ENCODE peak calls at places on chromosomes 11 and 22, in eight cellular contexts. One of them, this sample, is unnamed. For H3K4me1, the result is how much of the 10 kb centered on the place peaks cover.

GRCh38 chr22:43811777-43812148 is 342 bp downstream of the EFCAB6 start:
- DNase-seq in body of pancreas: no peak
- DNase-seq in vagina: peak
- DNase-seq in esophagus squamous epithelium: no peak
- DNase-seq in heart left ventricle: no peak
- DNase-seq in transverse colon: peak
- DNase-seq in A549: no peak
- DNase-seq in adrenal gland: peak
- DNase-seq in this sample: no peak

GRCh38 chr11:78638704-78639380 is 64.2 kb upstream of the NARS2 start:
- DNase-seq in body of pancreas: no peak
- DNase-seq in vagina: no peak
- DNase-seq in esophagus squamous epithelium: no peak
- DNase-seq in heart left ventricle: no peak
- DNase-seq in transverse colon: no peak
- DNase-seq in A549: no peak
- DNase-seq in adrenal gland: no peak
- DNase-seq in this sample: no peak

GRCh38 chr11:113273720-113274119 is 40.7 kb upstream of the TTC12 start:
- DNase-seq in body of pancreas: no peak
- DNase-seq in vagina: no peak
- DNase-seq in esophagus squamous epithelium: no peak
- DNase-seq in heart left ventricle: no peak
- DNase-seq in transverse colon: no peak
- DNase-seq in A549: no peak
- DNase-seq in adrenal gland: no peak
- DNase-seq in this sample: no peak

GRCh38 chr11:60872952-60873524 is 5.7 kb downstream of the ZP1 start:
- DNase-seq in body of pancreas: no peak
- DNase-seq in vagina: no peak
- DNase-seq in esophagus squamous epithelium: no peak
- DNase-seq in heart left ventricle: no peak
- DNase-seq in transverse colon: peak
- DNase-seq in A549: no peak
- DNase-seq in adrenal gland: peak
- DNase-seq in this sample: peak

GRCh38 chr22:33112606-33113005 is 54.4 kb upstream of the SYN3 start:
- DNase-seq in body of pancreas: no peak
- DNase-seq in vagina: no peak
- DNase-seq in esophagus squamous epithelium: no peak
- DNase-seq in heart left ventricle: no peak
- DNase-seq in transverse colon: no peak
- DNase-seq in A549: no peak
- DNase-seq in adrenal gland: no peak
- DNase-seq in this sample: no peak

GRCh38 chr11:132844956-132845355 is 687.3 kb downstream of the OPCML start:
- DNase-seq in body of pancreas: no peak
- DNase-seq in vagina: no peak
- DNase-seq in esophagus squamous epithelium: no peak
- DNase-seq in heart left ventricle: no peak
- DNase-seq in transverse colon: no peak
- DNase-seq in A549: no peak
- DNase-seq in adrenal gland: no peak
- DNase-seq in this sample: no peak

GRCh38 chr11:38345286-38345685 is 1747.2 kb upstream of the RAG2 start:
- DNase-seq in body of pancreas: no peak
- DNase-seq in vagina: no peak
- DNase-seq in esophagus squamous epithelium: no peak
- DNase-seq in heart left ventricle: no peak
- DNase-seq in transverse colon: no peak
- DNase-seq in A549: no peak
- DNase-seq in adrenal gland: no peak
- DNase-seq in this sample: no peak

GRCh38 chr22:22045576-22046335 is 63.2 kb upstream of the TOP3B start:
- DNase-seq in body of pancreas: no peak
- DNase-seq in vagina: no peak
- DNase-seq in esophagus squamous epithelium: no peak
- DNase-seq in heart left ventricle: no peak
- DNase-seq in transverse colon: no peak
- DNase-seq in A549: no peak
- DNase-seq in adrenal gland: no peak
- DNase-seq in this sample: no peak

GRCh38 chr22:17369553-17370035 is 334 bp downstream of the CECR2 start:
- DNase-seq in body of pancreas: peak
- DNase-seq in vagina: no peak
- DNase-seq in esophagus squamous epithelium: no peak
- DNase-seq in heart left ventricle: peak
- DNase-seq in transverse colon: peak
- DNase-seq in A549: no peak
- DNase-seq in adrenal gland: no peak
- DNase-seq in this sample: peak

GRCh38 chr11:129976371-129976770 is 26.3 kb downstream of the PRDM10 start:
- DNase-seq in body of pancreas: no peak
- DNase-seq in vagina: no peak
- DNase-seq in esophagus squamous epithelium: no peak
- DNase-seq in heart left ventricle: no peak
- DNase-seq in transverse colon: no peak
- DNase-seq in A549: no peak
- DNase-seq in adrenal gland: no peak
- DNase-seq in this sample: no peak

GRCh38 chr22:47658182-47658581 is 895.7 kb downstream of the TBC1D22A start:
- DNase-seq in body of pancreas: no peak
- DNase-seq in vagina: peak
- DNase-seq in esophagus squamous epithelium: no peak
- DNase-seq in heart left ventricle: no peak
- DNase-seq in transverse colon: no peak
- DNase-seq in A549: no peak
- DNase-seq in adrenal gland: no peak
- DNase-seq in this sample: no peak

GRCh38 chr11:128164090-128164741 is 423.1 kb downstream of the ETS1 start:
- DNase-seq in body of pancreas: no peak
- DNase-seq in vagina: no peak
- DNase-seq in esophagus squamous epithelium: no peak
- DNase-seq in heart left ventricle: no peak
- DNase-seq in transverse colon: no peak
- DNase-seq in A549: no peak
- DNase-seq in adrenal gland: no peak
- DNase-seq in this sample: no peak

GRCh38 chr22:17266261-17266971 is 47.2 kb upstream of the ADA2 start:
- DNase-seq in body of pancreas: peak
- DNase-seq in vagina: no peak
- DNase-seq in esophagus squamous epithelium: no peak
- DNase-seq in heart left ventricle: peak
- DNase-seq in transverse colon: peak
- DNase-seq in A549: no peak
- DNase-seq in adrenal gland: no peak
- DNase-seq in this sample: no peak

GRCh38 chr22:45785458-45785857 is 113.8 kb downstream of the ATXN10 start:
- DNase-seq in body of pancreas: peak
- DNase-seq in vagina: no peak
- DNase-seq in esophagus squamous epithelium: no peak
- DNase-seq in heart left ventricle: no peak
- DNase-seq in transverse colon: no peak
- DNase-seq in A549: peak
- DNase-seq in adrenal gland: peak
- DNase-seq in this sample: no peak

GRCh38 chr22:38755911-38756532 is at the start of gene SUN2:
- DNase-seq in body of pancreas: peak
- DNase-seq in vagina: no peak
- DNase-seq in esophagus squamous epithelium: peak
- DNase-seq in heart left ventricle: peak
- DNase-seq in transverse colon: peak
- DNase-seq in A549: peak
- DNase-seq in adrenal gland: peak
- DNase-seq in this sample: peak
- H3K4me1 ChIP-seq in body of pancreas: under half
- H3K4me1 ChIP-seq in vagina: under half
- H3K4me1 ChIP-seq in esophagus squamous epithelium: half or more
- H3K4me1 ChIP-seq in heart left ventricle: under half
- H3K4me1 ChIP-seq in transverse colon: under half
- H3K4me1 ChIP-seq in A549: under half
- H3K4me1 ChIP-seq in adrenal gland: under half
- H3K4me1 ChIP-seq in this sample: half or more

GRCh38 chr11:65779669-65779918 is 1.2 kb downstream of the AP5B1 start:
- DNase-seq in body of pancreas: no peak
- DNase-seq in vagina: no peak
- DNase-seq in esophagus squamous epithelium: no peak
- DNase-seq in heart left ventricle: no peak
- DNase-seq in transverse colon: no peak
- DNase-seq in A549: no peak
- DNase-seq in adrenal gland: no peak
- DNase-seq in this sample: no peak
- H3K27ac ChIP-seq in body of pancreas: peak
- H3K27ac ChIP-seq in vagina: peak
- H3K27ac ChIP-seq in esophagus squamous epithelium: peak
- H3K27ac ChIP-seq in heart left ventricle: peak
- H3K27ac ChIP-seq in transverse colon: peak
- H3K27ac ChIP-seq in A549: peak
- H3K27ac ChIP-seq in adrenal gland: no peak
- H3K27ac ChIP-seq in this sample: peak

DNA sequence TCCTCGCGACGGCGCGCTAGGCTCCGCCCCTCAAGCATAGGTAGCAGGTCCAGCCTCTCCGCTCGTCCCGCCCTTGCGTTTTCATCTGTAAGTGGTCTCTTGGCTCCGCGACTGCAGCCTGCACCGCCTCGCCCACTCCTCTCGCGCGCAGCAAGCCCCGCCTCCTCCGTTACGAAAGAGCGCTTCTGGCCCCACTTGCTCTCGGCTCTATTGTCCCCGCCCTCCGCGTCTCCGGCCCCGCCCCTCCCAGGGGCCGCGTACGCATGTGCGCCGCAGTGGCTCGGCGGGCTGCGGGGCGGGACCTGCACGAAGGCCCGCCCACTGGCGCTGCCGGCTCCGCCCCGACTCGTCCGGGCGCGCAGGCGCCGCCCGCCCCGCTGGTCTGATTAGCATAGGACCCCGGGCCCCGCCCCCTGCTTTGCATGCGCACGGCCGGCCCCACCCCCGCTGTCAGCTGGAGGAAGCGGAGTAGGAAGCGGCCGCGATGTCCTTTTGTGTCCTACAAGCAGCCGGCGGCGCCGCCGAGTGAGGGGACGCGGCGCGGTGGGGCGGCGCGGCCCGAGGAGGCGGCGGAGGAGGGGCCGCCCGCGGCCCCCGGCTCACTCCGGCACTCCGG is at the start of gene ESRRA:
- DNase-seq in body of pancreas: peak
- DNase-seq in vagina: no peak
- DNase-seq in esophagus squamous epithelium: peak
- DNase-seq in heart left ventricle: peak
- DNase-seq in transverse colon: peak
- DNase-seq in A549: peak
- DNase-seq in adrenal gland: peak
- DNase-seq in this sample: peak
- TF ChIP-seq POLR2A in body of pancreas: peak
- TF ChIP-seq POLR2A in vagina: no peak
- TF ChIP-seq POLR2A in esophagus squamous epithelium: peak
- TF ChIP-seq POLR2A in heart left ventricle: peak
- TF ChIP-seq POLR2A in transverse colon: peak
- TF ChIP-seq POLR2A in A549: peak
- TF ChIP-seq POLR2A in adrenal gland: peak
- TF ChIP-seq POLR2A in this sample: no peak

GRCh38 chr11:43579919-43580276 is 100.6 kb upstream of the HSD17B12 start:
- DNase-seq in body of pancreas: no peak
- DNase-seq in vagina: no peak
- DNase-seq in esophagus squamous epithelium: no peak
- DNase-seq in heart left ventricle: no peak
- DNase-seq in transverse colon: no peak
- DNase-seq in A549: no peak
- DNase-seq in adrenal gland: no peak
- DNase-seq in this sample: no peak

GRCh38 chr11:43578346-43579170 is 102.0 kb upstream of the HSD17B12 start:
- DNase-seq in body of pancreas: no peak
- DNase-seq in vagina: no peak
- DNase-seq in esophagus squamous epithelium: no peak
- DNase-seq in heart left ventricle: no peak
- DNase-seq in transverse colon: no peak
- DNase-seq in A549: peak
- DNase-seq in adrenal gland: peak
- DNase-seq in this sample: no peak

GRCh38 chr11:43580735-43581369 is 99.7 kb upstream of the HSD17B12 start:
- DNase-seq in body of pancreas: no peak
- DNase-seq in vagina: no peak
- DNase-seq in esophagus squamous epithelium: no peak
- DNase-seq in heart left ventricle: no peak
- DNase-seq in transverse colon: no peak
- DNase-seq in A549: no peak
- DNase-seq in adrenal gland: no peak
- DNase-seq in this sample: no peak

GRCh38 chr11:43577566-43578264 is 102.8 kb upstream of the HSD17B12 start:
- DNase-seq in body of pancreas: no peak
- DNase-seq in vagina: no peak
- DNase-seq in esophagus squamous epithelium: no peak
- DNase-seq in heart left ventricle: no peak
- DNase-seq in transverse colon: no peak
- DNase-seq in A549: no peak
- DNase-seq in adrenal gland: no peak
- DNase-seq in this sample: no peak

GRCh38 chr11:43579171-43579918 is 101.2 kb upstream of the HSD17B12 start:
- DNase-seq in body of pancreas: no peak
- DNase-seq in vagina: no peak
- DNase-seq in esophagus squamous epithelium: no peak
- DNase-seq in heart left ventricle: no peak
- DNase-seq in transverse colon: no peak
- DNase-seq in A549: peak
- DNase-seq in adrenal gland: no peak
- DNase-seq in this sample: no peak
- H3K4me1 ChIP-seq in body of pancreas: half or more
- H3K4me1 ChIP-seq in vagina: under half
- H3K4me1 ChIP-seq in esophagus squamous epithelium: half or more
- H3K4me1 ChIP-seq in heart left ventricle: under half
- H3K4me1 ChIP-seq in transverse colon: under half
- H3K4me1 ChIP-seq in A549: under half
- H3K4me1 ChIP-seq in adrenal gland: under half
- H3K4me1 ChIP-seq in this sample: half or more

This sample was measured in spleen.